ENCODE peak calls at places on chromosome 6, in five cellular contexts. One of them, this sample, is unnamed.

GRCh38 chr6:8543714-8544113 is 108.4 kb upstream of the SLC35B3 start:
- DNase-seq in neural progenitor cell: no peak
- DNase-seq in A549: no peak
- DNase-seq in right cardiac atrium: no peak
- DNase-seq in GM23338: no peak
- DNase-seq in this sample: no peak

GRCh38 chr6:3175742-3176321 is 18.5 kb upstream of the TUBB2A start:
- DNase-seq in A549: no peak
- DNase-seq in neural progenitor cell: no peak
- DNase-seq in GM23338: no peak
- DNase-seq in right cardiac atrium: no peak
- DNase-seq in this sample: no peak

GRCh38 chr6:78438135-78438534 is 429.2 kb upstream of the IRAK1BP1 start:
- DNase-seq in right cardiac atrium: no peak
- DNase-seq in A549: no peak
- DNase-seq in GM23338: no peak
- DNase-seq in neural progenitor cell: no peak
- DNase-seq in this sample: no peak

GRCh38 chr6:145247677-145248419 is 487.5 kb downstream of the EPM2A start:
- DNase-seq in neural progenitor cell: no peak
- DNase-seq in A549: peak
- DNase-seq in GM23338: no peak
- DNase-seq in right cardiac atrium: no peak
- DNase-seq in this sample: peak

GRCh38 chr6:80341330-80341729 is 234.9 kb downstream of the BCKDHB start:
- DNase-seq in neural progenitor cell: no peak
- DNase-seq in A549: no peak
- DNase-seq in GM23338: no peak
- DNase-seq in right cardiac atrium: no peak
- DNase-seq in this sample: no peak

GRCh38 chr6:45665859-45666258 is 288.1 kb upstream of the SUPT3H start:
- DNase-seq in right cardiac atrium: no peak
- DNase-seq in A549: no peak
- DNase-seq in neural progenitor cell: peak
- DNase-seq in GM23338: no peak
- DNase-seq in this sample: no peak

GRCh38 chr6:118574051-118574865 is 26.2 kb downstream of the PLN start:
- DNase-seq in A549: peak
- DNase-seq in GM23338: peak
- DNase-seq in neural progenitor cell: peak
- DNase-seq in right cardiac atrium: no peak
- DNase-seq in this sample: peak

GRCh38 chr6:170108456-170108855 is 182.4 kb downstream of the DLL1 start:
- DNase-seq in neural progenitor cell: no peak
- DNase-seq in right cardiac atrium: no peak
- DNase-seq in GM23338: no peak
- DNase-seq in A549: no peak
- DNase-seq in this sample: no peak

GRCh38 chr6:117829594-117830319 is 77.3 kb upstream of the SLC35F1 start:
- DNase-seq in right cardiac atrium: no peak
- DNase-seq in GM23338: peak
- DNase-seq in neural progenitor cell: peak
- DNase-seq in A549: peak
- DNase-seq in this sample: no peak

GRCh38 chr6:128599036-128599435 is 78.6 kb upstream of the PTPRK start:
- DNase-seq in A549: no peak
- DNase-seq in right cardiac atrium: no peak
- DNase-seq in GM23338: no peak
- DNase-seq in neural progenitor cell: no peak
- DNase-seq in this sample: no peak

GRCh38 chr6:128597956-128598355 is 77.6 kb upstream of the PTPRK start:
- DNase-seq in neural progenitor cell: no peak
- DNase-seq in A549: no peak
- DNase-seq in GM23338: no peak
- DNase-seq in right cardiac atrium: no peak
- DNase-seq in this sample: peak

GRCh38 chr6:128601060-128601459 is 80.7 kb upstream of the PTPRK start:
- DNase-seq in GM23338: no peak
- DNase-seq in A549: no peak
- DNase-seq in neural progenitor cell: no peak
- DNase-seq in right cardiac atrium: no peak
- DNase-seq in this sample: no peak

GRCh38 chr6:128598561-128598960 is 78.2 kb upstream of the PTPRK start:
- DNase-seq in GM23338: no peak
- DNase-seq in right cardiac atrium: no peak
- DNase-seq in neural progenitor cell: no peak
- DNase-seq in A549: no peak
- DNase-seq in this sample: peak

DNA sequence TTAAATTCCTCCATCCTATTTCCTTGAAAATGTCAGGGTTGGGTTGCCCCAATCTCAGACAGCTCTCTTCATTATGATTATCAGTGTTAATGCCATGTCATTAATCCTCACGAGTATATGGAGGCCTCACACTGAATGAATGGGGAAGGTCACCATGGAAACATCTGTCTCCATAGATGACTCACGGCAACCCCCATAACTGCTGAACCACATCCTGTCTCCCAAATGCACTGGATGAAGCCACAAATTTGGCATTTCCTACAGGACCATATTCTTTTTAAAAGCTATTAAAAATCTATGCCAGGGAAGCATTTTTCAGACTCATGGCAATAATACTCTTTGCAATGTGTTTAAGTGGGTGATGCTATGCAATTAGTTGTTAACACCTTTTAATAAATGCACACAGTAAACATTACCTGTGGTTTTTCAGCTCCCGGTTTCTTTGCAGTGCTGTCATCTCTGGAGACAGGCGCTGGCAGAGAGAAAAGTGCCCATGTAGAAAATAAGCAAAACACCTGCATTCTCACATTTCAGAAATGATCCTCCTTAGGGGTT is 80.1 kb upstream of the PTPRK start:
- DNase-seq in right cardiac atrium: no peak
- DNase-seq in neural progenitor cell: no peak
- DNase-seq in GM23338: peak
- DNase-seq in A549: peak
- DNase-seq in this sample: no peak
- H3K27ac ChIP-seq in right cardiac atrium: no peak
- H3K27ac ChIP-seq in neural progenitor cell: no peak
- H3K27ac ChIP-seq in GM23338: no peak
- H3K27ac ChIP-seq in A549: no peak
- H3K27ac ChIP-seq in this sample: peak

GRCh38 chr6:53985361-53985760 is 125.9 kb upstream of the MLIP start:
- DNase-seq in neural progenitor cell: no peak
- DNase-seq in A549: no peak
- DNase-seq in GM23338: no peak
- DNase-seq in right cardiac atrium: no peak
- DNase-seq in this sample: no peak
- H3K27ac ChIP-seq in neural progenitor cell: no peak
- H3K27ac ChIP-seq in A549: peak
- H3K27ac ChIP-seq in GM23338: no peak
- H3K27ac ChIP-seq in right cardiac atrium: no peak
- H3K27ac ChIP-seq in this sample: peak

GRCh38 chr6:56804996-56805395 is 149.9 kb upstream of the BEND6 start:
- DNase-seq in neural progenitor cell: no peak
- DNase-seq in GM23338: no peak
- DNase-seq in right cardiac atrium: no peak
- DNase-seq in A549: peak
- DNase-seq in this sample: no peak
- H3K27ac ChIP-seq in neural progenitor cell: peak
- H3K27ac ChIP-seq in GM23338: no peak
- H3K27ac ChIP-seq in right cardiac atrium: no peak
- H3K27ac ChIP-seq in A549: no peak
- H3K27ac ChIP-seq in this sample: peak

GRCh38 chr6:52503853-52504777 is 72.7 kb downstream of the TRAM2 start:
- DNase-seq in GM23338: no peak
- DNase-seq in right cardiac atrium: peak
- DNase-seq in neural progenitor cell: no peak
- DNase-seq in A549: peak
- DNase-seq in this sample: peak

GRCh38 chr6:52503344-52503747 is 73.5 kb downstream of the TRAM2 start:
- DNase-seq in A549: peak
- DNase-seq in right cardiac atrium: no peak
- DNase-seq in GM23338: peak
- DNase-seq in neural progenitor cell: peak
- DNase-seq in this sample: no peak

GRCh38 chr6:52505726-52506501 is 70.9 kb downstream of the TRAM2 start:
- DNase-seq in GM23338: peak
- DNase-seq in right cardiac atrium: no peak
- DNase-seq in A549: no peak
- DNase-seq in neural progenitor cell: no peak
- DNase-seq in this sample: no peak

GRCh38 chr6:52506502-52506875 is 70.4 kb downstream of the TRAM2 start:
- DNase-seq in right cardiac atrium: no peak
- DNase-seq in GM23338: no peak
- DNase-seq in neural progenitor cell: no peak
- DNase-seq in A549: no peak
- DNase-seq in this sample: no peak

DNA sequence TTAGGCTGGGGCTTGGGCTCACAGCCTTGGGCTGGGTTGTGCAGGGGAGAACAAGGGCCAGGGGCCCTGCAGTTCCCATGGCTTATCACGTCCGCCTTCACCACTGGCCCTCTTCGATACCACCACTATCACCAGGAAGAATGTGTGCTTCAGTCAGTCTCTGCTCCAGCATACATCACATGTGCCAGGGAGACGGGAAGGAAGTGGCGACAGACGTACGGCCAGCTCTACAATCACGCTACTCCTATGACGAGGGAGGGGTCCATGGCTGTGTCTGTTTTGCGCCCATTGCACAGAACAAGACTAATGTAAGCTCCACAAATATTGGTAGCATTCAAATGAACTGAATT is 72.1 kb downstream of the TRAM2 start:
- DNase-seq in GM23338: no peak
- DNase-seq in right cardiac atrium: no peak
- DNase-seq in neural progenitor cell: no peak
- DNase-seq in A549: no peak
- DNase-seq in this sample: no peak
- H3K27ac ChIP-seq in GM23338: no peak
- H3K27ac ChIP-seq in right cardiac atrium: peak
- H3K27ac ChIP-seq in neural progenitor cell: no peak
- H3K27ac ChIP-seq in A549: peak
- H3K27ac ChIP-seq in this sample: peak

GRCh38 chr6:149082320-149082719 is 235.2 kb upstream of the TAB2 start:
- DNase-seq in A549: peak
- DNase-seq in right cardiac atrium: peak
- DNase-seq in neural progenitor cell: peak
- DNase-seq in GM23338: peak
- DNase-seq in this sample: peak
- H3K27ac ChIP-seq in A549: no peak
- H3K27ac ChIP-seq in right cardiac atrium: no peak
- H3K27ac ChIP-seq in neural progenitor cell: no peak
- H3K27ac ChIP-seq in GM23338: no peak
- H3K27ac ChIP-seq in this sample: no peak

GRCh38 chr6:110622912-110623578 is 146.6 kb upstream of the SLC22A16 start:
- DNase-seq in A549: no peak
- DNase-seq in neural progenitor cell: no peak
- DNase-seq in GM23338: no peak
- DNase-seq in right cardiac atrium: no peak
- DNase-seq in this sample: peak
- H3K27ac ChIP-seq in A549: no peak
- H3K27ac ChIP-seq in neural progenitor cell: no peak
- H3K27ac ChIP-seq in GM23338: no peak
- H3K27ac ChIP-seq in right cardiac atrium: no peak
- H3K27ac ChIP-seq in this sample: no peak

GRCh38 chr6:11722224-11722623 is 56.4 kb downstream of the ADTRP start:
- DNase-seq in neural progenitor cell: no peak
- DNase-seq in GM23338: no peak
- DNase-seq in right cardiac atrium: no peak
- DNase-seq in A549: no peak
- DNase-seq in this sample: no peak
- H3K27ac ChIP-seq in neural progenitor cell: no peak
- H3K27ac ChIP-seq in GM23338: no peak
- H3K27ac ChIP-seq in right cardiac atrium: no peak
- H3K27ac ChIP-seq in A549: no peak
- H3K27ac ChIP-seq in this sample: no peak

GRCh38 chr6:49982046-49982445 is 12.6 kb upstream of the DEFB113 start:
- DNase-seq in right cardiac atrium: no peak
- DNase-seq in neural progenitor cell: no peak
- DNase-seq in A549: no peak
- DNase-seq in GM23338: no peak
- DNase-seq in this sample: no peak
- H3K27ac ChIP-seq in right cardiac atrium: no peak
- H3K27ac ChIP-seq in neural progenitor cell: no peak
- H3K27ac ChIP-seq in A549: no peak
- H3K27ac ChIP-seq in GM23338: no peak
- H3K27ac ChIP-seq in this sample: no peak

GRCh38 chr6:142395768-142396231 is 94.0 kb downstream of the ADGRG6 start:
- DNase-seq in right cardiac atrium: no peak
- DNase-seq in A549: no peak
- DNase-seq in GM23338: no peak
- DNase-seq in neural progenitor cell: no peak
- DNase-seq in this sample: no peak
- H3K27ac ChIP-seq in right cardiac atrium: no peak
- H3K27ac ChIP-seq in A549: no peak
- H3K27ac ChIP-seq in GM23338: no peak
- H3K27ac ChIP-seq in neural progenitor cell: no peak
- H3K27ac ChIP-seq in this sample: no peak

DNA sequence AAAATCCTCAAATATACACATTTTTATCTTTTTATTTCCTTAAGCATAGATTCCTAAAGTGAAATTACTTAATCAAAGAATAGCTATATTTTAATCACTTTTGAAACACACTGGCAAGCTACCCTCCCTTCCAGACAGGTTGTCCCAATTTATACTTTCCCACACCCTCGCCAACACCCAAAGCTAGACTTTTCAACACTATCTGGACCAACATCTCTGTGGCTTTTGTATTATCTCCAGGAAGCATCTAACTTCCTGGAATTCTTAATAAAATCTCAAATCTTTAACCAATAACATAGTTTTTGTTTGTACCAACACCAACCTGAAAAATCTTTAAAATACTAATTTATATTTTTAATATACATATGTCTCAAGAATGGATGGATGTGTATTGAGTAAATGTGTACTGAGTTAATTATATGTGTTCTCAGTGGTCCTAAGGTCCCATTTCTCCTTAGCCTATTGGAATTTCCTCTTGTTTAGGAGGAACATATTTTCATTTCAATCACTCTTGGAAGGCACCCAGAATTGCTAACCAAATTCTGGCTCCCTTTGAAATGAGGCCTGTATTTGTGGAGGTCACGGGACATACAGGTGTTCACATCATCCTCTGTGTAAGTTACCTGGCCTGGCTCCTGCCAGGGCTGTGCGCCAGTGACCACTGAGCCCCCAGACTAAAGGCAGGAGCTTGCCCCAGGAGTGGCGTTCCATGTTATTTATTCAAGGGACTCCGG is 17.4 kb upstream of the GFOD1 start:
- DNase-seq in A549: no peak
- DNase-seq in right cardiac atrium: no peak
- DNase-seq in GM23338: no peak
- DNase-seq in neural progenitor cell: no peak
- DNase-seq in this sample: no peak
- H3K27ac ChIP-seq in A549: no peak
- H3K27ac ChIP-seq in right cardiac atrium: peak
- H3K27ac ChIP-seq in GM23338: no peak
- H3K27ac ChIP-seq in neural progenitor cell: no peak
- H3K27ac ChIP-seq in this sample: no peak